ENCODE peak calls at places on chromosomes 5 and 9, in six cellular contexts. D, S, G, R, V and B are unnamed samples.

GRCh38 chr5:63128018-63128417 is 549.4 kb downstream of the LRRC70 start:
- DNase-seq in D (no peak), S (no peak), G (no peak), R (no peak), V (no peak), B (no peak)

GRCh38 chr9:68522126-68522525 is 18.6 kb downstream of the TMEM252 start:
- DNase-seq in D (no peak), S (no peak), G (no peak), R (no peak), V (no peak), B (no peak)

GRCh38 chr5:134115806-134116175 is 1.3 kb downstream of the TCF7 start:
- DNase-seq in D (no peak), S (no peak), G (no peak), R (peak), V (no peak), B (no peak)

GRCh38 chr5:17216974-17217325 is 481 bp upstream of the BASP1 start:
- DNase-seq in D (peak), S (peak), G (peak), R (peak), V (peak), B (no peak)

GRCh38 chr5:107367480-107367879 is 303.3 kb downstream of the EFNA5 start:
- DNase-seq in D (no peak), S (no peak), G (no peak), R (no peak), V (no peak), B (no peak)

GRCh38 chr5:83473344-83474169 is 2.0 kb downstream of the VCAN start:
- DNase-seq in D (peak), S (peak), G (peak), R (peak), V (peak), B (peak)

GRCh38 chr9:34554211-34555001 is 31.6 kb upstream of the ENHO start:
- DNase-seq in D (no peak), S (no peak), G (peak), R (peak), V (no peak), B (peak)

GRCh38 chr5:109921735-109922395 is 232.1 kb downstream of the MAN2A1 start:
- DNase-seq in D (no peak), S (no peak), G (no peak), R (no peak), V (no peak), B (no peak)

GRCh38 chr9:121634800-121635261 is 16.6 kb upstream of the DAB2IP start:
- DNase-seq in D (peak), S (no peak), G (peak), R (peak), V (no peak), B (peak)

GRCh38 chr5:167877319-167877718 is 414.1 kb upstream of the WWC1 start:
- DNase-seq in D (no peak), S (no peak), G (no peak), R (no peak), V (no peak), B (no peak)

GRCh38 chr5:109721741-109722140 is 32.0 kb downstream of the MAN2A1 start:
- DNase-seq in D (no peak), S (no peak), G (no peak), R (no peak), V (no peak), B (no peak)

GRCh38 chr9:136587145-136587943 is 41.5 kb upstream of the NOTCH1 start:
- DNase-seq in D (peak), S (peak), G (peak), R (no peak), V (no peak), B (peak)

GRCh38 chr5:178469975-178470692 is 120.1 kb downstream of the COL23A1 start:
- DNase-seq in D (no peak), S (no peak), G (no peak), R (no peak), V (no peak), B (peak)

GRCh38 chr9:73151653-73152382 is at the start of gene ANXA1:
- DNase-seq in D (peak), S (no peak), G (peak), R (no peak), V (no peak), B (no peak)

GRCh38 chr5:43702815-43703214 is 99.8 kb downstream of the NNT start:
- DNase-seq in D (no peak), S (no peak), G (peak), R (no peak), V (no peak), B (no peak)

GRCh38 chr9:38641985-38642864 is 21.8 kb upstream of the ANKRD18A start:
- DNase-seq in D (peak), S (no peak), G (peak), R (peak), V (peak), B (peak)

GRCh38 chr5:111748304-111748763 is 8.7 kb downstream of the NREP start:
- DNase-seq in D (no peak), S (no peak), G (peak), R (no peak), V (no peak), B (no peak)

GRCh38 chr9:133518706-133519105 is 6.1 kb downstream of the MYMK start:
- DNase-seq in D (no peak), S (no peak), G (no peak), R (no peak), V (no peak), B (no peak)

GRCh38 chr5:170141636-170142035 is 35.9 kb downstream of the FOXI1 start:
- DNase-seq in D (no peak), S (no peak), G (no peak), R (no peak), V (peak), B (no peak)

GRCh38 chr5:149310947-149311675 is 34.2 kb upstream of the GRPEL2 start:
- DNase-seq in D (peak), S (no peak), G (peak), R (no peak), V (no peak), B (peak)

GRCh38 chr9:93574900-93575705 is 1.3 kb upstream of the PHF2 start:
- DNase-seq in D (peak), S (no peak), G (peak), R (no peak), V (peak), B (peak)

GRCh38 chr9:130315446-130316226 is 50.1 kb downstream of the HMCN2 start:
- DNase-seq in D (no peak), S (no peak), G (no peak), R (no peak), V (no peak), B (peak)

GRCh38 chr5:58135571-58136335 is 324.1 kb downstream of the PLK2 start:
- DNase-seq in D (no peak), S (no peak), G (peak), R (no peak), V (no peak), B (no peak)

GRCh38 chr9:114389612-114390368 is 2.0 kb upstream of the AKNA start:
- DNase-seq in D (no peak), S (no peak), G (no peak), R (no peak), V (no peak), B (no peak)

GRCh38 chr5:169050146-169050571 is 250.8 kb downstream of the SLIT3 start:
- DNase-seq in D (no peak), S (no peak), G (peak), R (no peak), V (no peak), B (no peak)

GRCh38 chr9:113581865-113582697 is 118.6 kb downstream of the RGS3 start:
- DNase-seq in D (no peak), S (peak), G (peak), R (no peak), V (peak), B (peak)

GRCh38 chr9:22257026-22257425 is 189.6 kb upstream of the DMRTA1 start:
- DNase-seq in D (no peak), S (no peak), G (no peak), R (no peak), V (no peak), B (no peak)

GRCh38 chr9:92234503-92234902 is 59.0 kb downstream of the IARS1 start:
- DNase-seq in D (no peak), S (no peak), G (no peak), R (no peak), V (no peak), B (no peak)

GRCh38 chr5:142492781-142493281 is 168.0 kb upstream of the SPRY4 start:
- DNase-seq in D (no peak), S (no peak), G (peak), R (no peak), V (no peak), B (no peak)

GRCh38 chr5:68484307-68485068 is 268.9 kb downstream of the PIK3R1 start:
- DNase-seq in D (no peak), S (no peak), G (peak), R (no peak), V (no peak), B (no peak)

GRCh38 chr5:148739524-148739923 is 85.2 kb upstream of the HTR4 start:
- DNase-seq in D (no peak), S (peak), G (peak), R (no peak), V (no peak), B (no peak)

GRCh38 chr9:84941812-84942211 is 272.3 kb downstream of the NTRK2 start:
- DNase-seq in D (no peak), S (no peak), G (no peak), R (no peak), V (no peak), B (no peak)

GRCh38 chr9:84839538-84839937 is 170.0 kb downstream of the NTRK2 start:
- DNase-seq in D (no peak), S (peak), G (peak), R (no peak), V (no peak), B (no peak)

GRCh38 chr9:105957830-105958229 is 263.5 kb downstream of the TMEM38B start:
- DNase-seq in D (peak), S (no peak), G (no peak), R (no peak), V (no peak), B (peak)

GRCh38 chr5:4212981-4213819 is 617.6 kb downstream of the IRX1 start:
- DNase-seq in D (peak), S (no peak), G (no peak), R (no peak), V (no peak), B (peak)

GRCh38 chr5:100900142-100900795 is 2.8 kb downstream of the ST8SIA4 start:
- DNase-seq in D (peak), S (peak), G (no peak), R (peak), V (no peak), B (peak)

GRCh38 chr9:12689233-12689632 is 4.0 kb upstream of the TYRP1 start:
- DNase-seq in D (no peak), S (no peak), G (no peak), R (no peak), V (no peak), B (no peak)

GRCh38 chr5:147973086-147973485 is 66.7 kb upstream of the C5orf46 start:
- DNase-seq in D (no peak), S (no peak), G (no peak), R (no peak), V (no peak), B (no peak)

GRCh38 chr5:377326-377981 is 55.9 kb downstream of the AHRR start:
- DNase-seq in D (no peak), S (peak), G (no peak), R (no peak), V (peak), B (peak)

GRCh38 chr5:54718647-54719046 is 201.1 kb downstream of the SNX18 start:
- DNase-seq in D (no peak), S (no peak), G (peak), R (no peak), V (no peak), B (no peak)